ENCODE peak calls at places on chromosomes 12 and 14, in nine cellular contexts. D, L, Z, B, S, H, E, V and O are unnamed samples.

GRCh38 chr14:34111505-34111904 is 160.6 kb upstream of the EGLN3 start:
- DNase-seq in D (no peak), L (no peak), Z (no peak), B (no peak), S (no peak), H (no peak), E (no peak), V (no peak), O (no peak)

GRCh38 chr14:75961662-75962061 is 20.1 kb downstream of the TGFB3 start:
- DNase-seq in D (no peak), L (no peak), Z (no peak), B (no peak), S (no peak), H (no peak), E (no peak), V (no peak), O (no peak)

GRCh38 chr12:131067993-131068942 is 114.6 kb downstream of the ADGRD1 start:
- DNase-seq in D (no peak), L (no peak), Z (no peak), B (no peak), S (no peak), H (no peak), E (no peak), V (no peak), O (no peak)

GRCh38 chr12:18819471-18819870 is 81.6 kb downstream of the CAPZA3 start:
- DNase-seq in D (no peak), L (no peak), Z (no peak), B (no peak), S (no peak), H (no peak), E (no peak), V (no peak), O (no peak)

GRCh38 chr12:57134949-57135348 is 6.7 kb downstream of the LRP1 start:
- DNase-seq in D (no peak), L (no peak), Z (no peak), B (no peak), S (no peak), H (no peak), E (no peak), V (no peak), O (no peak)

GRCh38 chr12:121600702-121601336 is 20.0 kb upstream of the KDM2B start:
- DNase-seq in D (no peak), L (no peak), Z (no peak), B (no peak), S (no peak), H (no peak), E (no peak), V (peak; percentile 77), O (no peak)

GRCh38 chr12:132824053-132824452 is 4.6 kb downstream of the GOLGA3 start:
- DNase-seq in D (no peak), L (no peak), Z (no peak), B (no peak), S (no peak), H (no peak), E (no peak), V (no peak), O (no peak)

GRCh38 chr12:64194333-64195149 is 27.6 kb downstream of the KICS2 start:
- DNase-seq in D (no peak), L (peak; percentile 42), Z (no peak), B (no peak), S (no peak), H (no peak), E (no peak), V (no peak), O (no peak)

GRCh38 chr12:8038659-8039114 is 6.2 kb downstream of the FOXJ2 start:
- DNase-seq in D (no peak), L (no peak), Z (no peak), B (no peak), S (peak; percentile 75), H (peak; percentile 34), E (no peak), V (peak; percentile 54), O (peak; percentile 55)

GRCh38 chr12:43282106-43282505 is 269.9 kb downstream of the ADAMTS20 start:
- DNase-seq in D (no peak), L (no peak), Z (no peak), B (peak; percentile 43), S (peak; percentile 23), H (no peak), E (no peak), V (no peak), O (no peak)

GRCh38 chr12:74293689-74294131 is 243.9 kb upstream of the ATXN7L3B start:
- DNase-seq in D (no peak), L (no peak), Z (no peak), B (no peak), S (no peak), H (no peak), E (no peak), V (no peak), O (no peak)

GRCh38 chr14:88518592-88519512 is 36.0 kb downstream of the PTPN21 start:
- DNase-seq in D (no peak), L (no peak), Z (no peak), B (no peak), S (peak; percentile 34), H (no peak), E (no peak), V (no peak), O (no peak)

GRCh38 chr12:89166525-89166934 is 185.8 kb downstream of the DUSP6 start:
- DNase-seq in D (peak; percentile 24), L (peak; percentile 99), Z (no peak), B (peak; percentile 89), S (peak; percentile 31), H (no peak), E (no peak), V (no peak), O (no peak)

GRCh38 chr14:74038015-74038859 is 19.1 kb downstream of the BBOF1 start:
- DNase-seq in D (peak; percentile 58), L (peak; percentile 59), Z (no peak), B (peak; percentile 89), S (peak; percentile 58), H (no peak), E (no peak), V (no peak), O (no peak)

GRCh38 chr14:55721353-55721752 is 141.3 kb downstream of the KTN1 start:
- DNase-seq in D (no peak), L (peak; percentile 93), Z (no peak), B (no peak), S (peak; percentile 55), H (no peak), E (no peak), V (no peak), O (no peak)

GRCh38 chr12:52590021-52590420 is 11.2 kb downstream of the KRT72 start:
- DNase-seq in D (no peak), L (no peak), Z (no peak), B (no peak), S (no peak), H (no peak), E (no peak), V (no peak), O (no peak)

GRCh38 chr14:75200451-75200850 is 24.0 kb upstream of the TMED10 start:
- DNase-seq in D (no peak), L (peak; percentile 9), Z (no peak), B (no peak), S (no peak), H (no peak), E (no peak), V (peak; percentile 90), O (no peak)

GRCh38 chr12:14962797-14963196 is 1.4 kb upstream of the ARHGDIB start:
- DNase-seq in D (no peak), L (peak; percentile 12), Z (no peak), B (peak; percentile 52), S (no peak), H (no peak), E (no peak), V (no peak), O (no peak)

GRCh38 chr12:100234591-100235304 is 32.1 kb downstream of the DEPDC4 start:
- DNase-seq in D (peak; percentile 42), L (peak; percentile 40), Z (no peak), B (peak; percentile 83), S (peak; percentile 55), H (no peak), E (no peak), V (no peak), O (no peak)

GRCh38 chr12:13209279-13210021 is 12.9 kb downstream of the EMP1 start:
- DNase-seq in D (no peak), L (no peak), Z (no peak), B (peak; percentile 45), S (no peak), H (no peak), E (no peak), V (no peak), O (no peak)

GRCh38 chr12:109880938-109881337 is 597 bp upstream of the GLTP start:
- DNase-seq in D (no peak), L (no peak), Z (no peak), B (no peak), S (no peak), H (no peak), E (no peak), V (no peak), O (no peak)

GRCh38 chr12:65826513-65827171 is 2.4 kb downstream of the HMGA2 start:
- DNase-seq in D (no peak), L (no peak), Z (no peak), B (no peak), S (peak; percentile 55), H (no peak), E (no peak), V (no peak), O (no peak)

GRCh38 chr12:40693503-40693863 is 1.2 kb downstream of the CNTN1 start:
- DNase-seq in D (no peak), L (no peak), Z (no peak), B (no peak), S (peak; percentile 35), H (no peak), E (no peak), V (no peak), O (no peak)

GRCh38 chr12:113232787-113233585 is 11.7 kb downstream of the TPCN1 start:
- DNase-seq in D (peak; percentile 60), L (peak; percentile 94), Z (no peak), B (peak; percentile 97), S (peak; percentile 75), H (peak; percentile 78), E (peak; percentile 23), V (peak; percentile 83), O (peak; percentile 75)

GRCh38 chr12:133135747-133136146 is 5.3 kb downstream of the ZNF10 start:
- DNase-seq in D (no peak), L (no peak), Z (no peak), B (no peak), S (no peak), H (no peak), E (no peak), V (no peak), O (no peak)

GRCh38 chr12:57852620-57853509 is 6.3 kb upstream of the CTDSP2 start:
- DNase-seq in D (no peak), L (no peak), Z (peak; percentile 42), B (no peak), S (no peak), H (no peak), E (no peak), V (no peak), O (no peak)

GRCh38 chr12:12939888-12940287 is 12.1 kb downstream of the GPRC5D start:
- DNase-seq in D (no peak), L (no peak), Z (no peak), B (no peak), S (no peak), H (no peak), E (no peak), V (no peak), O (no peak)

GRCh38 chr12:73547421-73547820 is 990.2 kb upstream of the ATXN7L3B start:
- DNase-seq in D (no peak), L (no peak), Z (no peak), B (no peak), S (no peak), H (no peak), E (no peak), V (no peak), O (no peak)

GRCh38 chr12:29681996-29682534 is 101.7 kb downstream of the TMTC1 start:
- DNase-seq in D (no peak), L (peak; percentile 5), Z (no peak), B (no peak), S (no peak), H (no peak), E (no peak), V (no peak), O (no peak)

GRCh38 chr12:91567100-91567485 is 384.5 kb upstream of the DCN start:
- DNase-seq in D (no peak), L (no peak), Z (no peak), B (no peak), S (no peak), H (no peak), E (no peak), V (no peak), O (no peak)

GRCh38 chr14:31336646-31337045 is 83.7 kb downstream of the HEATR5A start:
- DNase-seq in D (no peak), L (peak; percentile 89), Z (no peak), B (peak; percentile 90), S (no peak), H (no peak), E (no peak), V (no peak), O (no peak)